ENCODE peak calls at places on chromosomes 6 and 20, in five cellular contexts. One of them, this sample, is unnamed.
A peak's percentile ranks its signal among the peaks of the same experiment; 100 is the strongest.

GRCh38 chr6:97548354-97548753 is 265.3 kb upstream of the MMS22L start:
- DNase-seq in stomach: no peak
- DNase-seq in upper lobe of left lung: no peak
- DNase-seq in ovary: no peak
- DNase-seq in tibial nerve: no peak
- DNase-seq in this sample: no peak

GRCh38 chr20:2652724-2653510 is 485 bp downstream of the NOP56 start:
- DNase-seq in upper lobe of left lung: no peak
- DNase-seq in tibial nerve: no peak
- DNase-seq in stomach: no peak
- DNase-seq in ovary: no peak
- DNase-seq in this sample: peak; percentile 12

GRCh38 chr20:58647162-58647813 is 3.8 kb upstream of the STX16 start:
- DNase-seq in upper lobe of left lung: no peak
- DNase-seq in ovary: no peak
- DNase-seq in stomach: no peak
- DNase-seq in tibial nerve: no peak
- DNase-seq in this sample: no peak

GRCh38 chr20:10369723-10370090 is 64.3 kb downstream of the MKKS start:
- DNase-seq in stomach: peak; percentile 29
- DNase-seq in upper lobe of left lung: no peak
- DNase-seq in ovary: no peak
- DNase-seq in tibial nerve: no peak
- DNase-seq in this sample: peak; percentile 8

GRCh38 chr6:53042112-53042511 is 23.1 kb upstream of the FBXO9 start:
- DNase-seq in upper lobe of left lung: no peak
- DNase-seq in tibial nerve: no peak
- DNase-seq in stomach: no peak
- DNase-seq in ovary: no peak
- DNase-seq in this sample: no peak

GRCh38 chr20:53331151-53331973 is 262.3 kb downstream of the ZNF217 start:
- DNase-seq in ovary: no peak
- DNase-seq in upper lobe of left lung: no peak
- DNase-seq in tibial nerve: no peak
- DNase-seq in stomach: no peak
- DNase-seq in this sample: no peak

GRCh38 chr20:58705525-58705924 is 12.9 kb downstream of the NPEPL1 start:
- DNase-seq in stomach: no peak
- DNase-seq in upper lobe of left lung: no peak
- DNase-seq in tibial nerve: no peak
- DNase-seq in ovary: no peak
- DNase-seq in this sample: no peak

GRCh38 chr6:107116328-107116892 is 1.1 kb upstream of the BEND3 start:
- DNase-seq in ovary: no peak
- DNase-seq in stomach: peak; percentile 57
- DNase-seq in tibial nerve: no peak
- DNase-seq in upper lobe of left lung: no peak
- DNase-seq in this sample: peak; percentile 63

GRCh38 chr6:111564482-111564945 is 41.2 kb downstream of the TRAF3IP2 start:
- DNase-seq in tibial nerve: no peak
- DNase-seq in ovary: no peak
- DNase-seq in upper lobe of left lung: peak; percentile 15
- DNase-seq in stomach: no peak
- DNase-seq in this sample: no peak

GRCh38 chr20:24132246-24132645 is 143.7 kb upstream of the GGTLC1 start:
- DNase-seq in tibial nerve: no peak
- DNase-seq in ovary: no peak
- DNase-seq in upper lobe of left lung: no peak
- DNase-seq in stomach: no peak
- DNase-seq in this sample: no peak

GRCh38 chr6:150865406-150866146 is at the start of gene MTHFD1L:
- DNase-seq in upper lobe of left lung: peak; percentile 97
- DNase-seq in stomach: peak; percentile 68
- DNase-seq in ovary: peak; percentile 84
- DNase-seq in tibial nerve: peak; percentile 41
- DNase-seq in this sample: peak; percentile 80

GRCh38 chr6:44701637-44702101 is 314.2 kb downstream of the CDC5L start:
- DNase-seq in ovary: no peak
- DNase-seq in upper lobe of left lung: no peak
- DNase-seq in tibial nerve: no peak
- DNase-seq in stomach: no peak
- DNase-seq in this sample: no peak

DNA sequence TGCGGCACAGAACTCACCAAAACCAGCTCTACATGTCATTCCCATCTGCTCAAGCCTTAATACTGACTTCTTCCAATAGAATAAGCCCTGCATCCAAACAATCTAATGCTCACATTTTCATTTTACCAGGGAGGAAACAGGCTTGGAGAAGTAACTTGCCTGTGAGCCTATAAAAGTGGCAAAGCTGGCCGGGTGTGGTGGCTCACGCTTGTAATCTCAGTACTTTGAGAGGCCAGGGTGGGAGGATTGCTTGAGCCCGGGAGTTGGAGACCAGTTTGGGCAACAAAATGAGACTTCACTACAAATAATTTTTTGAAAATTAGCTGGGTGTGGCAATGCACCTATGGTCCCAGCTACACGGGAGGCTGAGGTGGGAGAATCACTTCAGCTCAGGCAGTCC is 133.7 kb downstream of the LY86 start:
- DNase-seq in ovary: no peak
- DNase-seq in stomach: no peak
- DNase-seq in tibial nerve: no peak
- DNase-seq in upper lobe of left lung: no peak
- DNase-seq in this sample: peak; percentile 32
- TF ChIP-seq EP300 in ovary: no peak
- TF ChIP-seq EP300 in stomach: no peak
- TF ChIP-seq EP300 in tibial nerve: no peak
- TF ChIP-seq EP300 in upper lobe of left lung: no peak
- TF ChIP-seq EP300 in this sample: no peak

DNA sequence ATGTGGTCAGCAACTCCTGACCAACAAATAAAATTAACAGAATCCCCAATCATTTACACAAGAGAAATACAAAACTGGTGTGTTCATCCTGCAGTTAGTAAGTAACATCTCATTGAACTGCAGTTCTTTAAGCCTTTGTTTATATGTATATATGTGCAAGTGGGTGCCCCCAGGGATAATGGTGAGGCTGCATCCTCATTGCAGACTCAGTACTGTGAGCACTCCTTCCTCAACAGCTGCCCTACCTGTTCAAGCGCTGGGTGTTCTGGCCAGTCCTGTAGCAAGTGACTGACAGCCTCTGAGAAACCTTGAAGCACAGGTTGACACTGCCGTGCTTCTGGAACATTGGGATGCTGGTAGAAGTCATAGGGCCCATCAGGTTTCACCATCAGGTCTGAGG is 49.8 kb upstream of the LYRM2 start:
- DNase-seq in stomach: no peak
- DNase-seq in tibial nerve: no peak
- DNase-seq in ovary: no peak
- DNase-seq in upper lobe of left lung: no peak
- DNase-seq in this sample: no peak
- H3K36me3 ChIP-seq in stomach: peaks cover 97% of the 10 kb centered on the region
- H3K36me3 ChIP-seq in tibial nerve: peaks cover 97% of the 10 kb centered on the region
- H3K36me3 ChIP-seq in ovary: no peaks in the 10 kb centered on the region
- H3K36me3 ChIP-seq in upper lobe of left lung: peaks cover 75% of the 10 kb centered on the region
- H3K36me3 ChIP-seq in this sample: no peaks in the 10 kb centered on the region

DNA sequence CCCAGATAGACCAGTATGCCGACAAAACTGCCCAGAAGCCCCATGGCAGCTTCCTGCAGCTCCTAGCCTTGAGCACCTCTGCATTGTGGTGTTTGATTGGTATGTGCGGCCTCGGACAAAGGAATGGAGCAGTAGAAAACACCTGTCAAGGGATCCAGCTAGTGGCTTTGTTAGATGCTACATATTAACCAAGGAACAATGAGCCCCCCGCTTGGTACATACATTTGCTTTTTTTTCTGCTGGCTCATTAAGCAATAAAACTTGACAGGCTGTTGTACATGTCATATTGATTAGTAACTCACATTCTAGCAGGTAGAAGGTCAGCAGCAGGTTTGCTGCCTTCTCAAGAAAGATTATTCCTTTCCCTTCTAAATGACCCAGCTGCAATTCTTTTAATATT is 915 bp downstream of the SPACA1 start:
- DNase-seq in ovary: no peak
- DNase-seq in upper lobe of left lung: no peak
- DNase-seq in stomach: no peak
- DNase-seq in tibial nerve: no peak
- DNase-seq in this sample: peak; percentile 16
- TF ChIP-seq EP300 in ovary: no peak
- TF ChIP-seq EP300 in upper lobe of left lung: no peak
- TF ChIP-seq EP300 in stomach: no peak
- TF ChIP-seq EP300 in tibial nerve: no peak
- TF ChIP-seq EP300 in this sample: no peak

GRCh38 chr20:31780839-31781238 is 38.3 kb upstream of the MYLK2 start:
- DNase-seq in stomach: no peak
- DNase-seq in upper lobe of left lung: no peak
- DNase-seq in ovary: no peak
- DNase-seq in tibial nerve: no peak
- DNase-seq in this sample: no peak
- H3K36me3 ChIP-seq in stomach: peaks cover 47% of the 10 kb centered on the region
- H3K36me3 ChIP-seq in upper lobe of left lung: no peaks in the 10 kb centered on the region
- H3K36me3 ChIP-seq in ovary: no peaks in the 10 kb centered on the region
- H3K36me3 ChIP-seq in tibial nerve: no peaks in the 10 kb centered on the region
- H3K36me3 ChIP-seq in this sample: no peaks in the 10 kb centered on the region

GRCh38 chr20:41004561-41005360 is 23.9 kb upstream of the TOP1 start:
- DNase-seq in tibial nerve: no peak
- DNase-seq in stomach: peak; percentile 39
- DNase-seq in upper lobe of left lung: no peak
- DNase-seq in ovary: no peak
- DNase-seq in this sample: no peak

GRCh38 chr20:41001497-41001896 is 27.1 kb upstream of the TOP1 start:
- DNase-seq in tibial nerve: no peak
- DNase-seq in ovary: no peak
- DNase-seq in stomach: no peak
- DNase-seq in upper lobe of left lung: no peak
- DNase-seq in this sample: no peak

GRCh38 chr20:41002842-41003142 is 25.8 kb upstream of the TOP1 start:
- DNase-seq in tibial nerve: no peak
- DNase-seq in stomach: no peak
- DNase-seq in ovary: no peak
- DNase-seq in upper lobe of left lung: no peak
- DNase-seq in this sample: no peak

GRCh38 chr20:41005361-41005729 is 23.3 kb upstream of the TOP1 start:
- DNase-seq in upper lobe of left lung: no peak
- DNase-seq in stomach: peak; percentile 94
- DNase-seq in ovary: peak; percentile 70
- DNase-seq in tibial nerve: peak; percentile 77
- DNase-seq in this sample: peak; percentile 87

DNA sequence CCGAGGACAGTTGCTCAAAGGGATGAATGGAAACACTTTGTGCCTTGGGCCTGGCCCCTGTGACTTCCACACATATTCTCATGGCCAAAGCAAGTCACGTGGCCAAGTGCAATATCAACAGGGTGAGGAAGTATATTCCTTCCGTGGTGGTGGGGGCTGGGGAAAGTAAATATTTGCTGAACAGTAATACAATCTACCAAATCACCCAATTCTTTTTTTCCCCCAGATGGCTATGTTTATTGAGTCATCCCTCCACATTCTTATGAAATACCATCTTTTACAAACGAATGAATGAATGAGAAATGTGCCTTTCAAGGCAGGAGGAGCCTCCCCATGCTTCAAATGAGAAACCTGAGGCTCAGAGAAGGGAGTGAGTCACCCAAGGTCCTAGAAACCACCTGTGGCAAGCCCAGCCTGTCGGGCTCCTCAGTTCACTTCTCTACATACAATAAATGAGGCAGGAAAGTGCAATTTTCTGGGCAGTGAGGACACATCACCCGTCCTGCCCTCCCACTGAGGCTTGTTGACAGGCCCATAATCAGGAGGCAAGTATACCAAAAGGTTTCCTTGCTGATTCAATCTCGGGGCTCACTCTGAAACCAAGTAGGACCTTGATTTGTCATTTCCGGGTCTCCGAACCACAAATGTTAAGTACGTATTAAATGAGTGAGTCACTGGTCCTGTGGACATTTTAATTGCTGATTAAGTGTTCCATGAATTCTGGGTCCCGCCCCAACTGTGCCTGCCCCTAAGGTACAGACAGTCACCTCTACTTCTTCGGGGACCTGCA is 25.3 kb upstream of the TOP1 start:
- DNase-seq in tibial nerve: peak; percentile 62
- DNase-seq in ovary: no peak
- DNase-seq in upper lobe of left lung: no peak
- DNase-seq in stomach: peak; percentile 74
- DNase-seq in this sample: peak; percentile 77
- TF ChIP-seq EP300 in tibial nerve: peak; percentile 55
- TF ChIP-seq EP300 in ovary: no peak
- TF ChIP-seq EP300 in upper lobe of left lung: peak; percentile 94
- TF ChIP-seq EP300 in stomach: no peak
- TF ChIP-seq EP300 in this sample: peak; percentile 77

DNA sequence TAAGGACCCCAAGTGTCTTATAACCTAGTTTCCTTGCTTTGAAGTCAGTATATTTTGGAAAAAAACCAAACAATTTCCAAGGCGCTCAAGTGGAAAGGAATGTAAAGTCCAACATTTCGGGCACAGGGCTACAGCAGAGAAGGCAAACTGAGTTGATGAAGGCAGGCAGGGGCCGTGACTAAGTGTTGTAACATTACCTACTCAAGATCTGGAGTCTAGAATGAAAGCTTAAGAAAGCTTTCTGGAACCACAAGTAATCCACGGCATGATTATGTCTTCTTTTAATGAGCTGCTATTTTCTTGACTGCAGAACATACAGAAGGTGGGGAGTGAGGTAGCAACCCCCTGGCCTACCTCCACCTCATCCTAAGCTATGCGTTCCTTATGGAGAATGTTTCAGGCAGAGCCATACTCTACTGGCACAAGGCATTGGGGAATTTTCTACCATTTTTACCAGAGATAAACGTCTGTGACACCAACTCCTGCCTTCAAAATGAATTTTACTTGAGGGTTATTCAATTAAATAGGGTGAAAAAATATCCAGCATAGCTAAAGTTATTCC is 4.3 kb downstream of the PPP1R10 start:
- DNase-seq in tibial nerve: no peak
- DNase-seq in ovary: no peak
- DNase-seq in stomach: no peak
- DNase-seq in upper lobe of left lung: no peak
- DNase-seq in this sample: no peak
- H3K36me3 ChIP-seq in tibial nerve: peaks cover 31% of the 10 kb centered on the region
- H3K36me3 ChIP-seq in ovary: no peaks in the 10 kb centered on the region
- H3K36me3 ChIP-seq in stomach: peaks cover 39% of the 10 kb centered on the region
- H3K36me3 ChIP-seq in upper lobe of left lung: peaks cover 26% of the 10 kb centered on the region
- H3K36me3 ChIP-seq in this sample: peaks cover 26% of the 10 kb centered on the region

GRCh38 chr6:37589198-37589597 is 89.5 kb upstream of the CCDC167 start:
- DNase-seq in stomach: no peak
- DNase-seq in ovary: no peak
- DNase-seq in upper lobe of left lung: no peak
- DNase-seq in tibial nerve: no peak
- DNase-seq in this sample: no peak

GRCh38 chr6:37592085-37592698 is 92.5 kb upstream of the CCDC167 start:
- DNase-seq in upper lobe of left lung: no peak
- DNase-seq in stomach: no peak
- DNase-seq in tibial nerve: no peak
- DNase-seq in ovary: no peak
- DNase-seq in this sample: no peak

GRCh38 chr6:37600287-37600916 is 97.3 kb downstream of the MDGA1 start:
- DNase-seq in ovary: no peak
- DNase-seq in upper lobe of left lung: no peak
- DNase-seq in stomach: no peak
- DNase-seq in tibial nerve: no peak
- DNase-seq in this sample: no peak

GRCh38 chr6:37595859-37596258 is 96.2 kb upstream of the CCDC167 start:
- DNase-seq in stomach: no peak
- DNase-seq in ovary: no peak
- DNase-seq in upper lobe of left lung: no peak
- DNase-seq in tibial nerve: no peak
- DNase-seq in this sample: no peak

GRCh38 chr6:37594895-37595294 is 95.2 kb upstream of the CCDC167 start:
- DNase-seq in upper lobe of left lung: no peak
- DNase-seq in tibial nerve: no peak
- DNase-seq in stomach: no peak
- DNase-seq in ovary: no peak
- DNase-seq in this sample: no peak
- TF ChIP-seq EP300 in upper lobe of left lung: no peak
- TF ChIP-seq EP300 in tibial nerve: no peak
- TF ChIP-seq EP300 in stomach: no peak
- TF ChIP-seq EP300 in ovary: no peak
- TF ChIP-seq EP300 in this sample: no peak